ENCODE peak calls at places on chromosomes 2 and 18, in five cellular contexts. D is activated CD8-positive, alpha-beta memory T cell treated with anti-CD3 and anti-CD28 coated beads, Interleukin-2, amount 50 U/mL, for 48 hours; Q is kidney tubule cell; E is SK-MEL-5; C is NCI-H1694. A is an unnamed sample.

GRCh38 chr2:160194351-160194750 is 5.7 kb downstream of the ITGB6 start:
- DNase-seq in D (no peak), Q (peak; percentile 38), E (no peak), C (no peak), A (peak; percentile 85)

GRCh38 chr2:60303685-60304084 is 249.8 kb downstream of the BCL11A start:
- DNase-seq in D (no peak), Q (no peak), E (no peak), C (no peak), A (peak; percentile 38)

GRCh38 chr18:75169411-75169810 is 39.5 kb downstream of the PTGR3 start:
- DNase-seq in D (no peak), Q (no peak), E (no peak), C (no peak), A (no peak)

GRCh38 chr18:55321268-55322175 is 266.5 kb downstream of the TCF4 start:
- DNase-seq in D (peak; percentile 64), Q (peak; percentile 72), E (peak; percentile 42), C (peak; percentile 61), A (peak; percentile 87)

GRCh38 chr2:220451438-220451837 is 824.0 kb downstream of the SLC4A3 start:
- DNase-seq in D (no peak), Q (no peak), E (no peak), C (no peak), A (no peak)

GRCh38 chr2:32688511-32688910 is 60.7 kb downstream of the TTC27 start:
- DNase-seq in D (no peak), Q (peak; percentile 54), E (peak; percentile 58), C (no peak), A (peak; percentile 78)

GRCh38 chr18:78898066-78898465 is 81.6 kb upstream of the SALL3 start:
- DNase-seq in D (no peak), Q (no peak), E (no peak), C (no peak), A (no peak)

GRCh38 chr2:168432565-168433186 is 23.4 kb upstream of the CERS6 start:
- DNase-seq in D (no peak), Q (no peak), E (no peak), C (no peak), A (no peak)

GRCh38 chr2:203404996-203405395 is 76.8 kb downstream of the ABI2 start:
- DNase-seq in D (no peak), Q (no peak), E (no peak), C (no peak), A (no peak)

GRCh38 chr18:63410792-63411191 is 11.5 kb downstream of the VPS4B start:
- DNase-seq in D (no peak), Q (peak; percentile 47), E (no peak), C (no peak), A (peak; percentile 69)

GRCh38 chr18:44458777-44459176 is 221.9 kb upstream of the SETBP1 start:
- DNase-seq in D (no peak), Q (peak; percentile 88), E (no peak), C (no peak), A (peak; percentile 93)

GRCh38 chr2:156935611-156936010 is 321.9 kb upstream of the GALNT5 start:
- DNase-seq in D (no peak), Q (peak; percentile 93), E (no peak), C (peak; percentile 31), A (peak; percentile 92)

GRCh38 chr2:47161475-47161874 is 6.4 kb upstream of the STPG4 start:
- DNase-seq in D (no peak), Q (no peak), E (no peak), C (no peak), A (no peak)

GRCh38 chr18:78192044-78192443 is 787.6 kb upstream of the SALL3 start:
- DNase-seq in D (no peak), Q (peak; percentile 83), E (no peak), C (peak; percentile 8), A (peak; percentile 24)

GRCh38 chr2:48399828-48400552 is 130.0 kb upstream of the STON1 start:
- DNase-seq in D (no peak), Q (no peak), E (no peak), C (no peak), A (no peak)

GRCh38 chr2:218981390-218982311 is 3.3 kb downstream of the FEV start:
- DNase-seq in D (no peak), Q (peak; percentile 21), E (no peak), C (peak; percentile 67), A (peak; percentile 64)

GRCh38 chr2:75098856-75099255 is 100.5 kb downstream of the TACR1 start:
- DNase-seq in D (no peak), Q (peak; percentile 30), E (peak; percentile 64), C (no peak), A (peak; percentile 30)

GRCh38 chr2:74516070-74516633 is 1.9 kb downstream of the TLX2 start:
- DNase-seq in D (peak; percentile 85), Q (peak; percentile 46), E (no peak), C (no peak), A (peak; percentile 54)

GRCh38 chr2:197315371-197315770 is 4.8 kb upstream of the ANKRD44 start:
- DNase-seq in D (no peak), Q (no peak), E (no peak), C (no peak), A (no peak)

GRCh38 chr2:238031749-238032148 is 29.1 kb upstream of the SCLY start:
- DNase-seq in D (no peak), Q (no peak), E (no peak), C (no peak), A (no peak)

GRCh38 chr18:35682282-35682867 is 100.8 kb downstream of the GALNT1 start:
- DNase-seq in D (no peak), Q (no peak), E (no peak), C (no peak), A (no peak)

GRCh38 chr2:28958689-28959088 is 22.4 kb upstream of the TOGARAM2 start:
- DNase-seq in D (no peak), Q (peak; percentile 80), E (peak; percentile 90), C (peak; percentile 93), A (peak; percentile 74)

GRCh38 chr2:85326406-85326945 is 1.3 kb downstream of the TGOLN2 start:
- DNase-seq in D (peak; percentile 65), Q (peak; percentile 52), E (no peak), C (no peak), A (peak; percentile 33)

GRCh38 chr2:72135921-72136320 is 11.7 kb downstream of the CYP26B1 start:
- DNase-seq in D (no peak), Q (no peak), E (no peak), C (no peak), A (no peak)

GRCh38 chr2:110662560-110662959 is 15.3 kb downstream of the BUB1 start:
- DNase-seq in D (no peak), Q (no peak), E (no peak), C (no peak), A (no peak)

GRCh38 chr2:58484201-58484600 is 243.1 kb upstream of the FANCL start:
- DNase-seq in D (no peak), Q (peak; percentile 71), E (no peak), C (no peak), A (peak; percentile 54)

GRCh38 chr18:26874283-26874682 is 8.8 kb upstream of the AQP4 start:
- DNase-seq in D (no peak), Q (no peak), E (no peak), C (no peak), A (no peak)

GRCh38 chr2:42810971-42811865 is 18.8 kb upstream of the HAAO start:
- DNase-seq in D (no peak), Q (peak; percentile 71), E (peak; percentile 46), C (peak; percentile 60), A (no peak)

GRCh38 chr2:98216611-98217010 is 129.6 kb downstream of the VWA3B start:
- DNase-seq in D (no peak), Q (peak; percentile 22), E (no peak), C (no peak), A (peak; percentile 74)

GRCh38 chr18:77006305-77007175 is 126.0 kb downstream of the MBP start:
- DNase-seq in D (peak; percentile 40), Q (no peak), E (no peak), C (no peak), A (no peak)

GRCh38 chr2:48717826-48718225 is 37.7 kb downstream of the LHCGR start:
- DNase-seq in D (no peak), Q (no peak), E (no peak), C (no peak), A (no peak)

GRCh38 chr2:55827855-55828254 is 95.7 kb downstream of the EFEMP1 start:
- DNase-seq in D (no peak), Q (no peak), E (no peak), C (no peak), A (no peak)

GRCh38 chr2:10326707-10327594 is 24.2 kb downstream of the HPCAL1 start:
- DNase-seq in D (no peak), Q (no peak), E (no peak), C (peak; percentile 99), A (no peak)

GRCh38 chr2:20430461-20431302 is 16.2 kb upstream of the RHOB start:
- DNase-seq in D (peak; percentile 45), Q (peak; percentile 58), E (no peak), C (no peak), A (peak; percentile 82)

GRCh38 chr2:46845542-46846453 is 69.8 kb downstream of the MCFD2 start:
- DNase-seq in D (no peak), Q (no peak), E (no peak), C (no peak), A (peak; percentile 70)

A was measured in epithelial cell of esophagus.